ENCODE peak calls at places on chromosome 4, in ten cellular contexts. A, K, U, O, R, L, E, B, P and M are unnamed samples.

GRCh38 chr4:23333946-23334878 is 555.6 kb downstream of the PPARGC1A start:
- DNase-seq in P (peak), L (no peak), B (no peak), U (no peak), E (no peak), R (no peak), A (no peak), K (peak), O (peak), M (peak)

GRCh38 chr4:126495163-126495752 is 1137.5 kb upstream of the INTU start:
- DNase-seq in P (no peak), A (no peak), U (no peak), O (no peak), R (no peak), B (no peak), K (no peak), L (no peak), E (no peak), M (no peak)

GRCh38 chr4:113472864-113473263 is 288.7 kb downstream of the CAMK2D start:
- DNase-seq in A (no peak), U (no peak), B (no peak), O (no peak), K (no peak), P (no peak), L (no peak), E (no peak), R (no peak), M (no peak)

GRCh38 chr4:34046580-34046979 is 2197.7 kb downstream of the ARAP2 start:
- DNase-seq in R (no peak), E (no peak), U (no peak), L (no peak), K (no peak), B (no peak), A (no peak), P (peak), O (peak), M (no peak)

GRCh38 chr4:87209696-87210095 is 10.7 kb downstream of the KLHL8 start:
- DNase-seq in K (peak), O (no peak), R (peak), U (no peak), L (peak), A (no peak), P (no peak), B (no peak), E (no peak), M (no peak)

GRCh38 chr4:188660796-188661195 is 521.6 kb downstream of the TRIML1 start:
- DNase-seq in L (no peak), B (no peak), R (no peak), U (no peak), A (no peak), E (no peak), K (no peak), O (no peak), P (no peak), M (no peak)

GRCh38 chr4:38577482-38577881 is 86.5 kb upstream of the KLF3 start:
- DNase-seq in R (no peak), U (no peak), P (no peak), O (no peak), E (no peak), A (no peak), K (no peak), B (no peak), L (no peak), M (no peak)

GRCh38 chr4:121614136-121614535 is 82.6 kb downstream of the ANXA5 start:
- DNase-seq in O (no peak), B (no peak), U (no peak), E (no peak), R (no peak), A (no peak), K (no peak), L (no peak), P (no peak), M (no peak)

GRCh38 chr4:19521151-19521550 is 730.6 kb upstream of the SLIT2 start:
- DNase-seq in P (no peak), R (no peak), U (no peak), K (no peak), O (no peak), E (no peak), L (no peak), A (no peak), B (no peak), M (no peak)

GRCh38 chr4:157819693-157820464 is 352.9 kb downstream of the GASK1B start:
- DNase-seq in E (no peak), P (no peak), O (no peak), A (no peak), L (no peak), R (peak), K (no peak), B (no peak), U (peak), M (no peak)

GRCh38 chr4:80454561-80454960 is 119.0 kb downstream of the CFAP299 start:
- DNase-seq in L (no peak), A (no peak), U (no peak), B (no peak), K (no peak), E (no peak), R (no peak), O (no peak), P (no peak), M (no peak)

GRCh38 chr4:114539985-114540384 is 58.6 kb upstream of the UGT8 start:
- DNase-seq in O (no peak), U (no peak), A (no peak), P (no peak), E (no peak), R (no peak), L (no peak), K (no peak), B (no peak), M (no peak)

GRCh38 chr4:102687373-102687981 is 73.3 kb downstream of the MANBA start:
- DNase-seq in K (no peak), P (peak), O (peak), U (no peak), A (no peak), L (no peak), B (no peak), E (no peak), R (no peak), M (no peak)

GRCh38 chr4:142547974-142548373 is 298.1 kb downstream of the INPP4B start:
- DNase-seq in A (no peak), R (no peak), P (peak), O (no peak), E (no peak), K (no peak), U (no peak), L (no peak), B (no peak), M (no peak)

GRCh38 chr4:106691749-106692148 is 323.2 kb upstream of the GIMD1 start:
- DNase-seq in U (no peak), L (no peak), P (no peak), A (no peak), O (no peak), K (no peak), B (no peak), R (no peak), E (no peak), M (no peak)

GRCh38 chr4:125735107-125735506 is 420.4 kb downstream of the FAT4 start:
- DNase-seq in K (peak), A (no peak), E (no peak), B (peak), R (peak), O (peak), L (no peak), P (peak), U (no peak), M (peak)

GRCh38 chr4:158490629-158491028 is 31.1 kb upstream of the RXFP1 start:
- DNase-seq in R (no peak), K (no peak), B (no peak), L (no peak), O (no peak), A (no peak), P (no peak), E (no peak), U (no peak), M (no peak)

GRCh38 chr4:92100980-92101379 is 202.8 kb upstream of the GRID2 start:
- DNase-seq in L (no peak), E (no peak), O (no peak), A (no peak), U (no peak), K (no peak), B (no peak), R (no peak), P (no peak), M (no peak)

GRCh38 chr4:16264798-16265197 is 38.5 kb upstream of the TAPT1 start:
- DNase-seq in L (no peak), B (no peak), O (no peak), A (no peak), R (no peak), K (peak), U (no peak), E (no peak), P (peak), M (no peak)

GRCh38 chr4:156977435-156978160 is 6.0 kb upstream of the PDGFC start:
- DNase-seq in A (no peak), O (no peak), K (no peak), B (no peak), P (peak), R (no peak), L (no peak), U (no peak), E (no peak), M (peak)

GRCh38 chr4:107034982-107035710 is 967 bp downstream of the DKK2 start:
- DNase-seq in O (no peak), R (no peak), A (no peak), U (peak), B (peak), K (no peak), L (peak), E (no peak), P (peak), M (no peak)

GRCh38 chr4:82248903-82249632 is 124.7 kb downstream of the HNRNPD start:
- DNase-seq in R (no peak), P (no peak), E (no peak), L (no peak), K (no peak), U (no peak), O (no peak), A (no peak), B (no peak), M (no peak)

GRCh38 chr4:84680956-84681355 is 98.0 kb downstream of the CDS1 start:
- DNase-seq in O (no peak), K (no peak), E (no peak), L (no peak), U (no peak), P (no peak), A (no peak), R (no peak), B (no peak), M (no peak)

GRCh38 chr4:7365472-7366179 is 69.1 kb downstream of the PSAPL1 start:
- DNase-seq in R (no peak), L (no peak), B (no peak), E (no peak), U (peak), O (no peak), P (no peak), K (no peak), A (no peak), M (no peak)

DNA sequence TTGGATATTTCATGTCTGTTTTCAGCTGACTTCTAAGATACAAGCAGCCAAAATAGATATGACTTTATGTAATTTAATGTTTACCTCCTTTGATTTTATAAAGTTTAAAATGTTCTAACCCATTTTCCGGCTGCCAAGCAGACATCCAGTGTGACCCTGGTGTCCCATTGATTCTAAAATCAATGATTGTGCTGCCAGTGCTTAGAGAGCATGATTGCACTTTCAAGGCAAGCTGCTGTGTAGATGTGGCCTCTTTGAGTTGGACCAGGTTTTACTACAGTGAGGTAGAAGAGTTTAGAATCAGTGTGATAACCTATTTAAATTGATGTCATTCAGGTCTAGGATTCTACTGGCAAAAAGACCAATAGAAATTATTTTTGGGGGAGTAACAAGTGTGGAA is 730.9 kb downstream of the STPG2 start:
- DNase-seq in B (no peak), R (no peak), O (no peak), A (no peak), K (no peak), U (no peak), L (no peak), E (no peak), P (no peak), M (no peak)
- H3K27ac ChIP-seq in B (no peak), R (no peak), O (no peak), A (no peak), K (no peak), U (no peak), L (no peak), E (no peak), P (no peak), M (no peak)

GRCh38 chr4:108681321-108681809 is 31.0 kb downstream of the OSTC start:
- DNase-seq in R (no peak), A (no peak), L (no peak), P (no peak), E (no peak), U (no peak), K (no peak), B (no peak), O (no peak), M (no peak)

GRCh38 chr4:108685036-108685686 is 34.8 kb downstream of the OSTC start:
- DNase-seq in K (no peak), R (no peak), B (no peak), A (no peak), L (no peak), P (peak), U (no peak), O (no peak), E (no peak), M (no peak)

GRCh38 chr4:108683479-108683878 is 33.1 kb downstream of the OSTC start:
- DNase-seq in B (no peak), R (no peak), P (peak), A (no peak), U (no peak), K (no peak), E (no peak), O (no peak), L (no peak), M (no peak)
- TF ChIP-seq CTCF in B (peak), R (no peak), P (peak), A (no peak), U (peak), K (no peak), E (peak), O (peak), L (no peak), M (peak)

GRCh38 chr4:76459291-76459723 is 24.3 kb downstream of the SHROOM3 start:
- DNase-seq in K (no peak), A (no peak), B (no peak), L (no peak), E (no peak), P (peak), U (no peak), O (peak), R (no peak), M (no peak)
- H3K4me3 ChIP-seq in K (no peak), A (no peak), B (no peak), L (no peak), E (peak), P (no peak), U (peak), O (no peak), R (no peak), M (no peak)

DNA sequence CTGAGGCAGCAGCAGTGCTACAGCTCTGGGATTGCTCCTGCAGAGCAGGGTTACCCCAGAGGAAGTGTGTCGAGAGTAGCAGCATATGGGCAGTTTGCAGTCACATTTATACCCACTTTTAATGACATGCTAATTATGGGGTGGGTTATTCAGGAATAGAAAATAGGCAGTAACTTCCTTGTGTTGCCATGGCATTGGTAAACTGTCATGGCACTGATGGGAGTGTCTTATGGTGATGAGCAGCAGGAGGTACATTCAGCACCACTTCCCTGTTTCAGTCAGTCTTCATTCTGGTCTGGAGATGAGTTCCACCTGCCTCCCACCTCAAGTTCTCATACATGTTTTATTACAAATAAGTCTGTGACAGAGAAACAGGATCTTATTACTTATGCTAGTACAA is 38.5 kb upstream of the DCLK2 start:
- DNase-seq in E (no peak), A (no peak), O (no peak), B (no peak), R (no peak), P (no peak), L (no peak), U (no peak), K (no peak), M (no peak)
- H3K27ac ChIP-seq in E (no peak), A (no peak), O (no peak), B (no peak), R (no peak), P (no peak), L (no peak), U (no peak), K (no peak), M (no peak)